ENCODE peak calls at places on chromosomes 7 and 10, in six cellular contexts. T is choroid plexus epithelial cell, H is ascending aorta, B is stomach, W is AG09309, P is fibroblast of pulmonary artery. U is an unnamed sample.

GRCh38 chr10:76297787-76298281 is 866.4 kb downstream of the LRMDA start:
- DNase-seq in T (no peak), H (no peak), B (peak), W (no peak), P (no peak), U (no peak)

GRCh38 chr10:124558901-124559321 is 97.3 kb downstream of the LHPP start:
- DNase-seq in T (peak), H (no peak), B (no peak), W (no peak), P (peak), U (no peak)

GRCh38 chr10:103610921-103611511 is 117.5 kb downstream of the NEURL1 start:
- DNase-seq in T (no peak), H (no peak), B (no peak), W (no peak), P (no peak), U (no peak)

GRCh38 chr7:134514106-134514505 is 13.3 kb upstream of the AKR1B10 start:
- DNase-seq in T (no peak), H (no peak), B (no peak), W (no peak), P (no peak), U (no peak)

GRCh38 chr7:140209866-140210609 is 33.3 kb upstream of the KDM7A start:
- DNase-seq in T (no peak), H (no peak), B (peak), W (no peak), P (no peak), U (no peak)

GRCh38 chr10:14859043-14859442 is 19.6 kb upstream of the SUV39H2 start:
- DNase-seq in T (no peak), H (no peak), B (no peak), W (no peak), P (no peak), U (no peak)

GRCh38 chr7:150952331-150953050 is 25.6 kb downstream of the KCNH2 start:
- DNase-seq in T (no peak), H (no peak), B (no peak), W (no peak), P (no peak), U (no peak)

GRCh38 chr10:118571123-118571522 is 24.3 kb downstream of the PRLHR start:
- DNase-seq in T (no peak), H (no peak), B (no peak), W (no peak), P (peak), U (peak)

GRCh38 chr10:102274062-102274461 is 28.7 kb downstream of the GBF1 start:
- DNase-seq in T (no peak), H (no peak), B (no peak), W (no peak), P (no peak), U (no peak)

GRCh38 chr10:28679941-28680752 is 2.8 kb downstream of the BAMBI start:
- DNase-seq in T (peak), H (no peak), B (no peak), W (peak), P (peak), U (no peak)

GRCh38 chr10:119608316-119609155 is 11.8 kb upstream of the TIAL1 start:
- DNase-seq in T (peak), H (peak), B (peak), W (no peak), P (peak), U (peak)

GRCh38 chr10:100812978-100813377 is 67.6 kb downstream of the PAX2 start:
- DNase-seq in T (no peak), H (no peak), B (no peak), W (no peak), P (no peak), U (no peak)
- TF ChIP-seq CTCF in T (peak), H (no peak), B (no peak), W (peak), P (no peak), U (no peak)

DNA sequence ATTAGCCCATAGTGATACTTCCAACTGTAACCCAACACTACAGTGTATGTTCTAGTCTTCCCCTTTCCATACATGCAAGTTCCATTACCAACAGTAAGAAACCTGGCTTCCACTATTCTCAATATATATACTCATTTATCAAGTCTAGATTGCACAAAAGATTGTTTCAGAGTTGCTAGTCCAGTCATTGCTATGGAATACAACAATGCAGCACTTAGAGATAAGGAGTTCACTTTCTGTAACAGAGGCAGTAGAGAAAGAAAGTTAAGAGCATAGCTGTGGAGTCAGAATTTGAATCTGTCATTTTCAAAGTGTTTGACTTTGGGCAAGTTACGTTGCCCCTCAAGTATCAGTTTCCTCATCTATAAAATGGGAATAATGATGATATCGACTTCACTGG is 90.1 kb downstream of the RTKN2 start:
- DNase-seq in T (peak), H (no peak), B (no peak), W (no peak), P (peak), U (no peak)
- TF ChIP-seq CTCF in T (no peak), H (no peak), B (no peak), W (no peak), P (no peak), U (no peak)

GRCh38 chr10:110647136-110647430 is 2.9 kb downstream of the RBM20 start:
- DNase-seq in T (no peak), H (no peak), B (no peak), W (no peak), P (no peak), U (no peak)

GRCh38 chr10:110650265-110650668 is 6.1 kb downstream of the RBM20 start:
- DNase-seq in T (no peak), H (no peak), B (no peak), W (no peak), P (no peak), U (no peak)

GRCh38 chr10:110649652-110650264 is 5.6 kb downstream of the RBM20 start:
- DNase-seq in T (peak), H (no peak), B (no peak), W (no peak), P (no peak), U (no peak)

GRCh38 chr10:110651044-110651958 is 7.2 kb downstream of the RBM20 start:
- DNase-seq in T (peak), H (peak), B (no peak), W (peak), P (peak), U (no peak)

DNA sequence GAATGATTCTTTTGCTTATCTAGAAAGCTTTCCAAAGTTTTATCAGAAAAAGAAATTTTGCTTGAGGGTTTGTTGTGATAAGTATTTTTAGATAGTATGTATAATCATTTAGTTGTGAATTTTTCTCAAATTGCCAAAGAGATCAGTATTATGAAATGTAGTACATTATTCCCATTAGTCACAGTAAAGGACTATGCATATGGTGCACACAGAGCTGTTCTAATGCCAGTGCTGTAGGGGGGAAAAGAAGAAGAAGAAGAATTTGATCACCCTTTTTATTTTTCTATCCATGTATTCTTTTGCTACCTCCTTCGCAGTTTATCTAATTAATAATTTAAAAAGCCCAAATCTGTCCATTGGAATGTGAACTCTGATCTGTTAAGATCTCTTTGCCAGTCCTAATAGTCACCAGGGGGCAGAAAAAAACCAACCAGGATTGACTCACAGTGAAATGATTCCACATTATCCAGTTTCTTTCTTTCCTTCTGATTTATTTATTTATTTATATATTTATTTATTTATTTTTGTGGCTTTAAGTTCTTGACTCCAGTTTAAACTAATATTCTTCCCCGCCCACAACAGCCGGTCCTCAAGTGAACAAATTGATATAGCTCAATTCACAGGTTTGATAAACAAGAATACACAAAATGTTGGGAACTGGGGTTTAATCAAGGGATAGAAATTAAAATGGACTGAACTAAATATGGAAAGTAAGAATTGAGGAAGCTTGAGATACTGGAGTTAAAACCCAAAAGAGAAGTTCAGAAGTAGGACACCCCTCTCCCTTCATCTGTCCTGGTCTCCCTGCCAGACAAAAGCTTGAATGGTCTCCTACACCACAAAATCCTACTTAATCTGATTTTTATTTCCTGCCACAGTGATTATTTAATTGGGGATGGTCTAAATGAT is 4.9 kb downstream of the RBM20 start:
- DNase-seq in T (peak), H (no peak), B (no peak), W (no peak), P (no peak), U (no peak)
- TF ChIP-seq CTCF in T (no peak), H (peak), B (no peak), W (peak), P (no peak), U (no peak)

GRCh38 chr10:113027574-113028392 is 77.7 kb downstream of the TCF7L2 start:
- DNase-seq in T (peak), H (no peak), B (no peak), W (no peak), P (no peak), U (no peak)
- TF ChIP-seq CTCF in T (peak), H (no peak), B (no peak), W (no peak), P (peak), U (no peak)

U was measured in type B pancreatic cell.